ENCODE peak calls at places on chromosomes 3 and 15, in nine cellular contexts. D is fibroblast of lung, L is H9, O is OCI-LY7, M is Karpas-422, V is mammary epithelial cell, B is astrocyte, Z is HCT116, H is HepG2. S is an unnamed sample.

GRCh38 chr3:5630396-5630795 is 442.9 kb downstream of the EDEM1 start:
- DNase-seq in D (no peak), L (no peak), O (no peak), M (no peak), V (no peak), B (no peak), Z (no peak), H (no peak), S (no peak)

GRCh38 chr15:75302318-75302717 is 19.7 kb downstream of the GOLGA6D start:
- DNase-seq in D (no peak), L (no peak), O (no peak), M (no peak), V (no peak), B (no peak), Z (no peak), H (no peak), S (no peak)

GRCh38 chr3:141402476-141403171 is 34.3 kb downstream of the ZBTB38 start:
- DNase-seq in D (peak; percentile 78), L (peak; percentile 65), O (no peak), M (peak; percentile 65), V (no peak), B (peak; percentile 54), Z (no peak), H (peak; percentile 33), S (peak; percentile 29)

GRCh38 chr3:71583569-71584215 is at the start of gene FOXP1:
- DNase-seq in D (peak; percentile 66), L (peak; percentile 76), O (peak; percentile 81), M (peak; percentile 77), V (peak; percentile 67), B (peak; percentile 51), Z (peak; percentile 51), H (peak; percentile 66), S (peak; percentile 74)

GRCh38 chr15:77506311-77507150 is 85.8 kb downstream of the HMG20A start:
- DNase-seq in D (no peak), L (no peak), O (no peak), M (no peak), V (peak; percentile 46), B (no peak), Z (no peak), H (no peak), S (no peak)

GRCh38 chr15:93703092-93703785 is 528.1 kb upstream of the MCTP2 start:
- DNase-seq in D (no peak), L (no peak), O (no peak), M (no peak), V (peak; percentile 46), B (peak; percentile 4), Z (no peak), H (no peak), S (no peak)

GRCh38 chr15:76312540-76313174 is 1.4 kb upstream of the ETFA start:
- DNase-seq in D (no peak), L (no peak), O (no peak), M (no peak), V (peak; percentile 14), B (no peak), Z (no peak), H (peak; percentile 75), S (peak; percentile 97)

GRCh38 chr3:29642393-29643033 is 361.6 kb downstream of the RBMS3 start:
- DNase-seq in D (peak; percentile 7), L (no peak), O (no peak), M (no peak), V (peak; percentile 72), B (peak; percentile 81), Z (no peak), H (no peak), S (peak; percentile 72)

GRCh38 chr3:11655188-11655928 is 11.6 kb upstream of the VGLL4 start:
- DNase-seq in D (no peak), L (peak; percentile 55), O (peak; percentile 26), M (no peak), V (no peak), B (no peak), Z (peak; percentile 4), H (no peak), S (peak; percentile 31)

DNA sequence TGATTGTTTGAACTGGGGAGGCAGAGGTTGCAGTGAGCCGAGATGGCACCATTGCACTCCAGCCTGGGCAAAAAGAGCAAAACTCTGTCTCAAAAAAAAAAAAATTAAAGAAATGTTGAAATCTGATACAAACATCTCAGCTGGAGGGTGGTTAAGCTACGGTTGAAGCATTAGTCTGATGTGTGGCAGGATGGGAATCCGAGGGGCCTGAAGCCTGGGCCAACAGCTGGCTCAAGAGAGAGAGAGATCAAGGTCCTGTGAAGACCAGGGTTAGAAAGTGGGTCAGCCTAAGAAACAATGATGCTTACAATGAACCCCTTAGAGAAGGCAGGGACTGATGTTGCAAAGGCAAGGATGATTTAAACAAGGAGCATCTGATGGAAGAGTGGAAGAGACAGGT is 69.8 kb downstream of the CD200R1L start:
- DNase-seq in D (peak; percentile 40), L (no peak), O (no peak), M (no peak), V (no peak), B (peak; percentile 16), Z (no peak), H (no peak), S (no peak)
- H3K4me1 ChIP-seq in D (peaks cover 52% of the 10 kb centered on the region), L (no peaks in the 10 kb centered on the region), O (peaks cover 7% of the 10 kb centered on the region), M (peaks cover 26% of the 10 kb centered on the region), V (peaks cover 66% of the 10 kb centered on the region), B (peaks cover 43% of the 10 kb centered on the region), Z (no peaks in the 10 kb centered on the region), H (no peaks in the 10 kb centered on the region), S (peaks cover 71% of the 10 kb centered on the region)

GRCh38 chr3:197428117-197428761 is 127.5 kb downstream of the BDH1 start:
- DNase-seq in D (peak; percentile 17), L (no peak), O (no peak), M (peak; percentile 60), V (peak; percentile 25), B (peak; percentile 86), Z (peak; percentile 32), H (peak; percentile 28), S (peak; percentile 57)
- H2AFZ ChIP-seq in D (peak overlapping the region; percentile 65), L (no peak overlapping the region), O (no peak overlapping the region), M (no peak overlapping the region), V (no peak overlapping the region), B (peak overlapping the region; percentile 66), Z (peak overlapping the region; percentile 69), H (peak overlapping the region; percentile 21), S (peak overlapping the region; percentile 47)

DNA sequence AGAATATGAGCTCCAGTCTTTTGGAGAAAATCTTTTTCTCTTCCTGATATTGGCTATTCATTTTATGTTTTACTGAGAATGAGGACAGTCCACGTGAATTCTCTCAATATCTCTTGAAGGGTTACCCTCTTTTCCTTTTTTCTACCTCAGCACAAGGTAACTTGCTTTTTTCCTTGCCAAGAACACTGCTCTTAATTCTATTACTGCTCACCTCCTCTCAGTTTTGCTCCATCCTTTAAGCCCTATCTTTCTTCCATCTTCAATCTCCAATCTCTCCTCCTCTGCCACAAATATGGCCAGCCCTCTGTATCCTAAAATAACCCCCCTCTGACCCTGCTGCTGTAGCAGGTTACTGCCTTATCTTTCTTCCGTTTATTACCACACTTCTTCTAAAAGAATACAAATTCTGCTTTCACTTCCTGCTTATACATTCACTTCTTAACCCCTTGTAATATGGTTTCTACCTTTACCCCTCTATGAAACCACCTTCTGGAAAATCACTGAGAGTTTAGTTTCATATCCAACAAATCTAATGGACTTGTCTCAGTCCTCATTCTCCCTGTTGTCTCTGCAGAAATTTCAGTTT is 89.0 kb downstream of the NFKBIZ start:
- DNase-seq in D (no peak), L (no peak), O (peak; percentile 80), M (peak; percentile 82), V (no peak), B (no peak), Z (no peak), H (no peak), S (no peak)
- H3K4me1 ChIP-seq in D (peaks cover 18% of the 10 kb centered on the region), L (no peaks in the 10 kb centered on the region), O (peaks cover 80% of the 10 kb centered on the region), M (peaks cover 45% of the 10 kb centered on the region), V (peaks cover 26% of the 10 kb centered on the region), B (peaks cover 46% of the 10 kb centered on the region), Z (no peaks in the 10 kb centered on the region), H (no peaks in the 10 kb centered on the region), S (peaks cover 54% of the 10 kb centered on the region)

GRCh38 chr3:83065861-83066260 is 1304.4 kb upstream of the GBE1 start:
- DNase-seq in D (no peak), L (no peak), O (no peak), M (no peak), V (no peak), B (peak; percentile 71), Z (no peak), H (no peak), S (peak; percentile 53)

DNA sequence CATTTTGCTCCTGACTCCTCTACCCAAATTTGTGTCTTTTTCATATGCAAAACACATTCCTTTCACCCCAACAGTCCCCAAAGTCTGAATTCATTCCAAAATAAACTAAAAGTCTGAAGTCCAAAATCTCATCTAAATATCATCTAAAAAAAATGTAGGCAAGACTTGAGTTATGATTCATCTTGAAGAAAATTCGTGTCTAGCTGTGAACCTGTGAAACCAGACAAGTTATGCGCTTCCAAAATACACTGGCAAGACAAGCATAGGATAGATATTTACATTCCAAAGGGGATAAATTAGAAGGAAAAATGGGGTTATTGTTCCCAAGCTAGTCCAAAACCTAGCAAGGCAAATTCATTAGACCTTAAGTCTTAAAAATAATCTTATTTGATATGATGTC is 1302.0 kb upstream of the GBE1 start:
- DNase-seq in D (no peak), L (no peak), O (no peak), M (no peak), V (no peak), B (peak; percentile 44), Z (no peak), H (no peak), S (no peak)
- H2AFZ ChIP-seq in D (no peak overlapping the region), L (no peak overlapping the region), O (no peak overlapping the region), M (no peak overlapping the region), V (no peak overlapping the region), B (no peak overlapping the region), Z (no peak overlapping the region), H (no peak overlapping the region), S (no peak overlapping the region)

DNA sequence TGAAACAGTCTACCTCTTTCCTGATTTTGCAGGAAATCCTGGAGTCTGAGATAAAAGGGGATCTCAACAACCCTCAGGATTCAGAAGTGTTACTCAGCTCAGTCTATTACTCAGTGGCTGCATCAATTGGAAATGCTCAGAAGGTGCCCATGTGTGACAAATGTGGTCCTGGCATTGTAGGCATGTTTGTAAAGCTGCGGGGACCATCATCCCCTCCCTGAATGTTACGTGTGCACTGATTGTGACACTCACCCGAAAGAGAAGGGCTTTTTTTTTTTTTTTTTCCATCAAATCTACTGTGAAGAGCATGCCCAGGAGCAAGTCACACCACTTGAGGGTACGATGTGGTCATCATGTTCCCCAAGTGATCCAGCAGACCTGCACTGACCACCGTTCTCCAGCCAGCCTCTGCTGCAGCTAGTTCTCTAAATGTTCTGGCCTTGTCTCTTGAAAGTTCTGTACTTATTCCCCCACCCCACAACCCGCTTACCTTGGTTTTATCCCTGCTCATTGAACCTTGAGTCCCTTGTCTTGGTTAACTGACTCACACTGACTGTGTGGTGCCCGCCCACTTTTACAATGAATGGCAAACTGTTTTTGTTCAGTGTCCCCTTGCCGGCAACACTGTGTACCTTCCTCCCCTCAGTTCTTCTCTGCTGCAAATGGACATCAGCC is 19.8 kb downstream of the ST3GAL6 start:
- DNase-seq in D (no peak), L (no peak), O (no peak), M (no peak), V (peak; percentile 58), B (no peak), Z (no peak), H (peak; percentile 90), S (peak; percentile 46)
- H3K4me1 ChIP-seq in D (peaks cover 19% of the 10 kb centered on the region), L (no peaks in the 10 kb centered on the region), O (no peaks in the 10 kb centered on the region), M (no peaks in the 10 kb centered on the region), V (peaks cover 67% of the 10 kb centered on the region), B (peaks cover 68% of the 10 kb centered on the region), Z (no peaks in the 10 kb centered on the region), H (peaks cover 99% of the 10 kb centered on the region), S (peaks cover 14% of the 10 kb centered on the region)

S was measured in PC-3.